ENCODE peak calls at places on chromosomes 4 and X, in ten cellular contexts. One of them, this sample, is unnamed.

GRCh38 chr4:87916636-87917035 is 58.9 kb upstream of the SPP1 start:
- DNase-seq in natural killer cell: no peak
- DNase-seq in RWPE1: no peak
- DNase-seq in progenitor cell of endocrine pancreas: no peak
- DNase-seq in GM13977: no peak
- DNase-seq in GM06990: no peak
- DNase-seq in AG09319: no peak
- DNase-seq in GM20000: no peak
- DNase-seq in MCF 10A: no peak
- DNase-seq in A549: no peak
- DNase-seq in this sample: no peak

GRCh38 chr4:1843852-1844251 is 12.1 kb downstream of the LETM1 start:
- DNase-seq in AG09319: no peak
- DNase-seq in MCF 10A: no peak
- DNase-seq in GM06990: no peak
- DNase-seq in A549: no peak
- DNase-seq in progenitor cell of endocrine pancreas: no peak
- DNase-seq in natural killer cell: no peak
- DNase-seq in RWPE1: no peak
- DNase-seq in GM20000: no peak
- DNase-seq in GM13977: no peak
- DNase-seq in this sample: no peak

GRCh38 chr4:139419388-139419914 is 34.5 kb upstream of the RAB33B start:
- DNase-seq in GM06990: peak
- DNase-seq in RWPE1: peak
- DNase-seq in GM13977: no peak
- DNase-seq in MCF 10A: peak
- DNase-seq in A549: no peak
- DNase-seq in progenitor cell of endocrine pancreas: no peak
- DNase-seq in GM20000: no peak
- DNase-seq in AG09319: peak
- DNase-seq in natural killer cell: no peak
- DNase-seq in this sample: peak

GRCh38 chr4:101279377-101279871 is 67.9 kb downstream of the PPP3CA start:
- DNase-seq in AG09319: peak
- DNase-seq in GM13977: no peak
- DNase-seq in A549: no peak
- DNase-seq in GM20000: peak
- DNase-seq in GM06990: peak
- DNase-seq in MCF 10A: no peak
- DNase-seq in progenitor cell of endocrine pancreas: no peak
- DNase-seq in RWPE1: no peak
- DNase-seq in natural killer cell: no peak
- DNase-seq in this sample: no peak

GRCh38 chr4:69910016-69910782 is 20.7 kb upstream of the CSN1S1 start:
- DNase-seq in GM20000: no peak
- DNase-seq in GM06990: peak
- DNase-seq in MCF 10A: peak
- DNase-seq in RWPE1: no peak
- DNase-seq in natural killer cell: no peak
- DNase-seq in AG09319: peak
- DNase-seq in GM13977: peak
- DNase-seq in progenitor cell of endocrine pancreas: no peak
- DNase-seq in A549: no peak
- DNase-seq in this sample: no peak

GRCh38 chr4:18932940-18933339 is 911.4 kb upstream of the LCORL start:
- DNase-seq in GM20000: no peak
- DNase-seq in GM06990: no peak
- DNase-seq in MCF 10A: no peak
- DNase-seq in progenitor cell of endocrine pancreas: no peak
- DNase-seq in natural killer cell: no peak
- DNase-seq in A549: no peak
- DNase-seq in GM13977: no peak
- DNase-seq in AG09319: no peak
- DNase-seq in RWPE1: no peak
- DNase-seq in this sample: no peak

GRCh38 chr4:23788460-23788859 is 101.4 kb downstream of the PPARGC1A start:
- DNase-seq in GM20000: no peak
- DNase-seq in RWPE1: no peak
- DNase-seq in progenitor cell of endocrine pancreas: no peak
- DNase-seq in GM06990: no peak
- DNase-seq in natural killer cell: no peak
- DNase-seq in GM13977: no peak
- DNase-seq in A549: no peak
- DNase-seq in AG09319: no peak
- DNase-seq in MCF 10A: peak
- DNase-seq in this sample: no peak

GRCh38 chr4:88216395-88216794 is 58.0 kb upstream of the ABCG2 start:
- DNase-seq in AG09319: no peak
- DNase-seq in progenitor cell of endocrine pancreas: no peak
- DNase-seq in GM20000: no peak
- DNase-seq in GM06990: no peak
- DNase-seq in MCF 10A: no peak
- DNase-seq in RWPE1: no peak
- DNase-seq in GM13977: no peak
- DNase-seq in A549: no peak
- DNase-seq in natural killer cell: no peak
- DNase-seq in this sample: no peak

GRCh38 chrX:107449490-107450175 is at the start of gene FRMPD3:
- DNase-seq in MCF 10A: no peak
- DNase-seq in A549: no peak
- DNase-seq in natural killer cell: no peak
- DNase-seq in AG09319: no peak
- DNase-seq in GM13977: no peak
- DNase-seq in GM06990: peak
- DNase-seq in GM20000: no peak
- DNase-seq in RWPE1: no peak
- DNase-seq in progenitor cell of endocrine pancreas: no peak
- DNase-seq in this sample: no peak

GRCh38 chr4:38785041-38785790 is 2.4 kb upstream of the TLR10 start:
- DNase-seq in GM06990: no peak
- DNase-seq in RWPE1: no peak
- DNase-seq in MCF 10A: no peak
- DNase-seq in GM13977: no peak
- DNase-seq in natural killer cell: no peak
- DNase-seq in GM20000: no peak
- DNase-seq in AG09319: no peak
- DNase-seq in A549: no peak
- DNase-seq in progenitor cell of endocrine pancreas: no peak
- DNase-seq in this sample: no peak

GRCh38 chr4:38782452-38783108 is at the start of gene TLR10:
- DNase-seq in A549: peak
- DNase-seq in GM20000: peak
- DNase-seq in GM13977: peak
- DNase-seq in RWPE1: peak
- DNase-seq in natural killer cell: no peak
- DNase-seq in MCF 10A: peak
- DNase-seq in GM06990: peak
- DNase-seq in AG09319: peak
- DNase-seq in progenitor cell of endocrine pancreas: peak
- DNase-seq in this sample: peak

GRCh38 chr4:38781854-38782261 is 932 bp downstream of the TLR10 start:
- DNase-seq in AG09319: no peak
- DNase-seq in RWPE1: no peak
- DNase-seq in GM20000: no peak
- DNase-seq in A549: no peak
- DNase-seq in MCF 10A: no peak
- DNase-seq in natural killer cell: no peak
- DNase-seq in GM13977: no peak
- DNase-seq in GM06990: peak
- DNase-seq in progenitor cell of endocrine pancreas: no peak
- DNase-seq in this sample: no peak

GRCh38 chr4:38784141-38784540 is 1.4 kb upstream of the TLR10 start:
- DNase-seq in MCF 10A: no peak
- DNase-seq in progenitor cell of endocrine pancreas: no peak
- DNase-seq in GM20000: no peak
- DNase-seq in RWPE1: no peak
- DNase-seq in natural killer cell: no peak
- DNase-seq in GM13977: no peak
- DNase-seq in GM06990: no peak
- DNase-seq in A549: no peak
- DNase-seq in AG09319: no peak
- DNase-seq in this sample: no peak

GRCh38 chr4:38783109-38783460 is 295 bp upstream of the TLR10 start:
- DNase-seq in GM06990: no peak
- DNase-seq in progenitor cell of endocrine pancreas: no peak
- DNase-seq in natural killer cell: no peak
- DNase-seq in AG09319: no peak
- DNase-seq in GM20000: no peak
- DNase-seq in MCF 10A: no peak
- DNase-seq in GM13977: no peak
- DNase-seq in RWPE1: no peak
- DNase-seq in A549: no peak
- DNase-seq in this sample: no peak
- TF ChIP-seq CTCF in GM06990: no peak
- TF ChIP-seq CTCF in progenitor cell of endocrine pancreas: no peak
- TF ChIP-seq CTCF in natural killer cell: no peak
- TF ChIP-seq CTCF in AG09319: no peak
- TF ChIP-seq CTCF in GM20000: no peak
- TF ChIP-seq CTCF in MCF 10A: no peak
- TF ChIP-seq CTCF in GM13977: no peak
- TF ChIP-seq CTCF in RWPE1: peak
- TF ChIP-seq CTCF in A549: no peak
- TF ChIP-seq CTCF in this sample: no peak

GRCh38 chr4:135839712-135840111 is 1638.1 kb upstream of the PABPC4L start:
- DNase-seq in natural killer cell: no peak
- DNase-seq in progenitor cell of endocrine pancreas: no peak
- DNase-seq in AG09319: no peak
- DNase-seq in RWPE1: no peak
- DNase-seq in A549: no peak
- DNase-seq in GM06990: no peak
- DNase-seq in GM13977: no peak
- DNase-seq in GM20000: no peak
- DNase-seq in MCF 10A: no peak
- DNase-seq in this sample: no peak
- TF ChIP-seq CTCF in natural killer cell: no peak
- TF ChIP-seq CTCF in progenitor cell of endocrine pancreas: no peak
- TF ChIP-seq CTCF in AG09319: no peak
- TF ChIP-seq CTCF in RWPE1: no peak
- TF ChIP-seq CTCF in A549: no peak
- TF ChIP-seq CTCF in GM06990: no peak
- TF ChIP-seq CTCF in GM13977: no peak
- TF ChIP-seq CTCF in GM20000: no peak
- TF ChIP-seq CTCF in MCF 10A: no peak
- TF ChIP-seq CTCF in this sample: no peak

GRCh38 chr4:108030332-108030731 is 40.6 kb downstream of the HADH start:
- DNase-seq in RWPE1: no peak
- DNase-seq in progenitor cell of endocrine pancreas: no peak
- DNase-seq in GM20000: peak
- DNase-seq in AG09319: no peak
- DNase-seq in A549: peak
- DNase-seq in natural killer cell: no peak
- DNase-seq in MCF 10A: peak
- DNase-seq in GM13977: peak
- DNase-seq in GM06990: peak
- DNase-seq in this sample: peak
- TF ChIP-seq CTCF in RWPE1: no peak
- TF ChIP-seq CTCF in progenitor cell of endocrine pancreas: peak
- TF ChIP-seq CTCF in GM20000: peak
- TF ChIP-seq CTCF in AG09319: peak
- TF ChIP-seq CTCF in A549: no peak
- TF ChIP-seq CTCF in natural killer cell: no peak
- TF ChIP-seq CTCF in MCF 10A: peak
- TF ChIP-seq CTCF in GM13977: peak
- TF ChIP-seq CTCF in GM06990: peak
- TF ChIP-seq CTCF in this sample: no peak

GRCh38 chr4:155722816-155723499 is 35.9 kb upstream of the GUCY1B1 start:
- DNase-seq in GM13977: no peak
- DNase-seq in GM20000: no peak
- DNase-seq in progenitor cell of endocrine pancreas: no peak
- DNase-seq in A549: no peak
- DNase-seq in GM06990: no peak
- DNase-seq in natural killer cell: no peak
- DNase-seq in AG09319: peak
- DNase-seq in RWPE1: no peak
- DNase-seq in MCF 10A: no peak
- DNase-seq in this sample: no peak
- TF ChIP-seq CTCF in GM13977: no peak
- TF ChIP-seq CTCF in GM20000: no peak
- TF ChIP-seq CTCF in progenitor cell of endocrine pancreas: no peak
- TF ChIP-seq CTCF in A549: no peak
- TF ChIP-seq CTCF in GM06990: no peak
- TF ChIP-seq CTCF in natural killer cell: no peak
- TF ChIP-seq CTCF in AG09319: no peak
- TF ChIP-seq CTCF in RWPE1: no peak
- TF ChIP-seq CTCF in MCF 10A: no peak
- TF ChIP-seq CTCF in this sample: no peak

DNA sequence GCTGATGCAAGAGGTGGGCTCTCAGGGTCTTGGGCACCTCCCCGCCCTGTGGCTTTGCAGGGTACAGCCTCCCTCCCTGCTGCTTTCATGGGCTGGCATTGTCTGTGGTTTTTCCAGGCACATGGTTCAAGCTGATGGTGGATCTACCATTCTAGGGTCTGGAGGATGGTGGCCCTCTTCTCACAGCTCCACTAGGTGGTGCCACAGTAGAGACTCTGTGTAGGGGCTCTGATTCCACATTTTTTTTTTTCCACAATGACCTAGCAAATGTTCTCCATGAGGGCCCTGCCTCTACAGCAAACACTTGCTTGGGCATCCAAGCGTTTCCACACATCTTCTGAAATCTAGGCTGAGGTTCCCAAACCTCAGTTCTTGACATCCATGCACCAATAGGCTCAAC is 657.9 kb upstream of the CT83 start:
- DNase-seq in MCF 10A: no peak
- DNase-seq in progenitor cell of endocrine pancreas: no peak
- DNase-seq in GM20000: no peak
- DNase-seq in AG09319: no peak
- DNase-seq in GM06990: no peak
- DNase-seq in GM13977: no peak
- DNase-seq in RWPE1: no peak
- DNase-seq in A549: no peak
- DNase-seq in natural killer cell: no peak
- DNase-seq in this sample: no peak
- TF ChIP-seq CTCF in MCF 10A: no peak
- TF ChIP-seq CTCF in progenitor cell of endocrine pancreas: no peak
- TF ChIP-seq CTCF in GM20000: no peak
- TF ChIP-seq CTCF in AG09319: no peak
- TF ChIP-seq CTCF in GM06990: no peak
- TF ChIP-seq CTCF in GM13977: no peak
- TF ChIP-seq CTCF in RWPE1: no peak
- TF ChIP-seq CTCF in A549: no peak
- TF ChIP-seq CTCF in natural killer cell: no peak
- TF ChIP-seq CTCF in this sample: no peak